ENCODE peak calls at places on chromosomes 11 and 22, in five cellular contexts. P is brain microvascular endothelial cell; F is body of pancreas; R is cardiac muscle cell; S is CD8-positive, alpha-beta T cell. W is an unnamed sample.

GRCh38 chr11:99822846-99823565 is 802.3 kb downstream of the CNTN5 start:
- DNase-seq in P (peak), F (no peak), R (no peak), S (no peak), W (no peak)

GRCh38 chr11:108253176-108253575 is 30.3 kb downstream of the ATM start:
- DNase-seq in P (peak), F (no peak), R (no peak), S (no peak), W (no peak)

GRCh38 chr22:39312410-39312809 is 7.0 kb downstream of the RPL3 start:
- DNase-seq in P (no peak), F (no peak), R (no peak), S (no peak), W (no peak)

GRCh38 chr11:12489246-12489772 is 111.9 kb downstream of the PARVA start:
- DNase-seq in P (no peak), F (no peak), R (no peak), S (no peak), W (no peak)

GRCh38 chr11:135036488-135037297 is 624.7 kb upstream of the B3GAT1 start:
- DNase-seq in P (no peak), F (no peak), R (no peak), S (no peak), W (no peak)

GRCh38 chr11:9600651-9601040 is 27.2 kb downstream of the WEE1 start:
- DNase-seq in P (no peak), F (no peak), R (no peak), S (no peak), W (peak)

GRCh38 chr22:19891350-19892248 is 36.9 kb upstream of the GNB1L start:
- DNase-seq in P (peak), F (no peak), R (no peak), S (peak), W (peak)

GRCh38 chr11:94219771-94220170 is 84.6 kb upstream of the IZUMO1R start:
- DNase-seq in P (no peak), F (no peak), R (no peak), S (no peak), W (no peak)

GRCh38 chr11:110991621-110992355 is 253.7 kb upstream of the POU2AF2 start:
- DNase-seq in P (no peak), F (no peak), R (no peak), S (no peak), W (no peak)

DNA sequence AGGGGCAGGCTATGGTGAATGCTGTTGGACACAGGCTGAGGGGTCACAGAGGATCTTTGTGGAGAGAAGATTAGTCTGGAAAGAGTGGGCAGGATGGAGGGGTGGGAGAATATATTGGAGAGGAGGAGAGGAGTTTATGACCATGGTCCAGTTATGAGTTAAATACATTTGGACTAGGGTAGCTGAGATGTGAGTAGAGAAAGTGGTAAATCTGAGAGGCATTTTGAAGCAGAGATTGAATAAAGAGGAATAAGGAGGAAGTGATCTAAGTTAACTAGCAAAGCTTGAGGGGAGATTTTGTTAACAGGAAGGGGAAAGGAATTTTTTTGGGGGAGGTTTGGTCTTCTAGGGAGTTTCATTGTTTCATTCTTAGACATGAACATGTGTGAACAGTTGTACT is 43.2 kb upstream of the EED start:
- DNase-seq in P (no peak), F (no peak), R (no peak), S (no peak), W (peak)
- H3K4me3 ChIP-seq in P (no peak), F (no peak), R (no peak), S (no peak), W (no peak)

DNA sequence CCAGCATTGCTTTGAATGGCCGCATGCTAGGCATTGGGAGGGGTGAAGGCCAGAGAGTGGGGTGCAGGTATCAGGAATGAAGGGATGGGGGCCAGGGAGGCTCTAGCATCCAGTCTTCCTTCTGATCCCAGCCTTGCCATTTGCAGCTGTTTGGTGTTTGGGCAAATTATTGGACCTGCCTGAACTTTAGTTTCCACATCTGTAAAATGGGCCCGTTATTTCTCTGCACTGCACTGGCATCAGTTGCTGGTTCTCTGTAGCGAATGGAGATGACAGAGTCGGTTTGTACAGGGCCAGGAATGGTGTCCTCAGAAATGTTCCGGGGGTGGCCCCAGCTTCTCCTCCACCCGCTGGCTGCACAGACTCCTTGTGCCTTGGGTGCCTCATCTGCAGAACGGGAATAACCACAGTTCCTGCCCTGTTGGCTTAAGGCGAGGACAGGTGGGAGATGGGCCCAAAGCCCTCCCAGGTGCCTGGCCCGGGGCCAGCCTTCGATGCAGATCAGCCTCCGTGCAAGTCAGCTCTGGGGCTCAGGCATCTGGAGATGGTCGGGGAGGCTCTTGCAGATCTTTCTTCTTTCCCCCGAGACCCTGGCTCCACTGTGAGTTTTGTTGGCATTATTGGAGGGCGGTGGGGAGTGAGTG is 51.4 kb upstream of the SMIM38 start:
- DNase-seq in P (no peak), F (no peak), R (no peak), S (no peak), W (no peak)
- TF ChIP-seq CTCF in P (no peak), F (no peak), R (no peak), S (no peak), W (no peak)

DNA sequence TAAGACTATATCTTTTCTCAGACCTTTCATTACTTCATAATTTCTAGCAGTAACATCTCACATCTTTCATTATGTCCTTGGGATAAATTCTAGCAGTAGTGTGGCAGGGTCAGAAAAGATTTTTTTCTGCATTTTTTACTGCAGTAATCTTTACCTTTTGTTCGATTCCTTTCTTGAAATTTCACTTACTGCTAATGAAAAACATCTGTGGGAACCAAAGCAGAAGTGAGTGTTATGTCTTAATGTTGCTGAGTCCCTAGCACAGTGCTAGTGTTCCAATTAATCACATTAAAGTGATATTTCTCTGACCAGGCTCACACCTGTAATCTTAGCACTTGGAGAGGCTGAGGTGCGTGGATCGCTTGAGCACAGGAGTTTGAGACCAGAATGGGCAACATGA is 123.6 kb downstream of the EHF start:
- DNase-seq in P (no peak), F (no peak), R (no peak), S (no peak), W (no peak)
- H3K4me3 ChIP-seq in P (no peak), F (no peak), R (no peak), S (no peak), W (no peak)

GRCh38 chr11:112000703-112001102 is 24.5 kb upstream of the DLAT start:
- DNase-seq in P (no peak), F (no peak), R (no peak), S (no peak), W (no peak)

GRCh38 chr11:112005422-112006094 is 19.6 kb upstream of the DLAT start:
- DNase-seq in P (no peak), F (no peak), R (no peak), S (no peak), W (no peak)

GRCh38 chr11:112002491-112003216 is 22.6 kb upstream of the DLAT start:
- DNase-seq in P (no peak), F (no peak), R (peak), S (no peak), W (no peak)

GRCh38 chr11:111999111-111999510 is 26.1 kb upstream of the DLAT start:
- DNase-seq in P (no peak), F (no peak), R (no peak), S (no peak), W (no peak)

GRCh38 chr11:112004389-112004788 is 20.8 kb upstream of the DLAT start:
- DNase-seq in P (peak), F (no peak), R (no peak), S (no peak), W (peak)
- TF ChIP-seq CTCF in P (peak), F (no peak), R (peak), S (peak), W (peak)

DNA sequence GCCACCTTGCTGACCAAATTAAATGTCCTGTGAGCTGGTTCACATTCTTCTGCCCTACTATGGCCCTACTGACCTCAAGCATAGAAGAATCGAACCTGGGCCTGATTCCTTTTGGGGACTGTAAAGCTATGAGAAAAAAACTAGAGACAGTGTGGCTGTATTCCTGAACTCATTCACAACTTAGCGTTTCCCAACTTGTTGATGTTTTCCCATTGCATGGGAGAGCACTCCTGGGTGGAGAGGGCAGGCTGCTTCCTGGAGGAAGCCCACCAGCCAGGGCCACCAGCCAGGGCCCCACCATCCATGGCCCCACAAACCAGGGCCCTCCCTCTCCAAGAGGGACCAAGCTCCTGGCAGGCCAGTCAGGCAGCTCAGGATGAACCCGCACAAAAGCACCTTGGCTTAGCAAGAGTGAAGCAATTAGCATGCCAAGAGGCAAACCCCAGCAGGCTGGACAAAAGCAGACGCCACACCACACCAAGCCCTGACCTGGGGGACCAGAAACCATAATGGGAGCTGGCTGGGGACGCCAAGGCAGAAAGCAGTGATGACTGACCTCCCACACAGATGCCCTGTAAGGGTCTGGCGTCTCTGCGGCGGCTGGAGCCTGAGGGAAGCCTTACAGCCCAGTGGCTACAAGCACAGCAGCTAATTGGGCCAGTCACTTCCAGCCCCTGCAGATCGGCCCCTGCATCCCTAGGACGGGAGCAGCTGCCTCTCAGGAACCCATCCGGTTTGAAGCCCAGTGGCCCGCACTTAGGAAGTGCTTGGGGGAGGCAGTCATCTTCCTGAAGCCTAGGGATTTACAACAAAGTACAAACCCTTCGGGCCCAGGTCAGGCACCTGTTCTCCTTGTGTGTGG is 2.1 kb downstream of the CERK start:
- DNase-seq in P (no peak), F (no peak), R (no peak), S (no peak), W (peak)
- H3K4me3 ChIP-seq in P (no peak), F (no peak), R (peak), S (peak), W (peak)

DNA sequence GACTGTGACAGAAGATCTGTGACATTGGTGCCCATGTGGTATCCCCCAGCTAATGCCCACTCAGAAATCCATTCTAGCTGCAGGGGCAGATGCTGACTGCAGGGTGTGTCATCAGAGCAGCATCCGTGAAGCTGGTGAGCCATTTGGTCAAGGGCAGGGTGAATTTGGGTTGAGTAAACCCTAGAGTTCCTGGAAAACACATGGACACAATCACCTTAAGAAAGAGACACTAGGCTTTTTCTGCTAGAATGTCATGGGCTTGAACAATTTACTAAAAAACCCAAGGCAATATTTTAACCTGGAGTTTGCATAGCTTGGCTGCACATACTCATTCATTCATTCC is 100.0 kb downstream of the ADAMTS15 start:
- DNase-seq in P (no peak), F (no peak), R (no peak), S (no peak), W (no peak)
- TF ChIP-seq CTCF in P (no peak), F (no peak), R (no peak), S (no peak), W (no peak)

DNA sequence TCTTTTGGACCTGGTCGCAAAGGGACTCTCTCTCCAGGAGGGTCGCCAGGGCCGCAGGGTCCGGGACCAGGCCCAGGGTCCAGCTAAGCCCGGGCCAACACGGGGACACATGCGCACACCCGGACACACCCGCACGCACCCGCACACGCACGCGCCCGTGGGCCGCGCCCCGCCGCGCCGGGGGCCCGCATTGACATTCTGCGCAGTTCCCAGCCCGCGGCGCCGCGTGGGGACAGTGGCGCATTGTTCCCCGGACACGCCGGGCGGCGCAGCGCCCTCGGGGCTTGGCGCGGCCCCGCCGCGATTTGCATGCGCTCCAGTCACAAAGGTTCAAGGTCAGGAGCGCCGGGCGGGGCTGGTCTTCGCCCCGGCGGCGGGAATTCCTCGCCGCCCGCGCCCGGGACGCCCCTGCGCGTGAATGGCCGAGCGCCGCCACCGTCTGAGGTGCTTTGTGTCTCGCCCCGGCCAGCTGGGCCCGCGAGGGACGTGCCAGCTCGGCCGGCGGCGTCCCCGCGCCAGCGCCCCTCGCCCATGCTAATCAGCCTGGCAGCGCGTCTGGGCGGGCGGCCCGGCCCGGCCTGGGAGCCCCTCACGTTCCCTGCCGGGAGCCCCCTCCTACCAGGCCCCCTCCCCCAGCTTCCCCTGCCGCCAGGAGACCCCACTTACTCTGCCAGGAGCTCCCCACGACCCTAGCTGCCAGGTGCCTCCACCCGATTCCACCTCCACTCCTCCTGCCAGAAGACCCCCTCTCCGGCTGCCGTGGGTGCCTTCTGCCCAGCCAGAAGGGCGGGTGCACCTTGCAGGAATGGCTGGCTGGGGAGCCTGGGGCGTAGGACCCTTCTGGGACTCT is 50.5 kb upstream of the WNT7B start:
- DNase-seq in P (no peak), F (peak), R (peak), S (no peak), W (no peak)
- H3K4me3 ChIP-seq in P (peak), F (no peak), R (peak), S (no peak), W (no peak)

GRCh38 chr11:47269002-47269828 is 718 bp upstream of the MADD start:
- DNase-seq in P (peak), F (peak), R (peak), S (peak), W (peak)
- TF ChIP-seq CTCF in P (peak), F (peak), R (peak), S (peak), W (no peak)

GRCh38 chr11:76235233-76236091 is 29.2 kb upstream of the WNT11 start:
- DNase-seq in P (peak), F (peak), R (peak), S (peak), W (peak)

GRCh38 chr11:76238551-76238950 is 32.2 kb upstream of the WNT11 start:
- DNase-seq in P (no peak), F (no peak), R (no peak), S (no peak), W (no peak)

GRCh38 chr11:76236092-76237026 is 30.1 kb upstream of the WNT11 start:
- DNase-seq in P (peak), F (no peak), R (peak), S (peak), W (peak)

GRCh38 chr11:76237914-76238313 is 31.6 kb upstream of the WNT11 start:
- DNase-seq in P (no peak), F (no peak), R (no peak), S (no peak), W (peak)

DNA sequence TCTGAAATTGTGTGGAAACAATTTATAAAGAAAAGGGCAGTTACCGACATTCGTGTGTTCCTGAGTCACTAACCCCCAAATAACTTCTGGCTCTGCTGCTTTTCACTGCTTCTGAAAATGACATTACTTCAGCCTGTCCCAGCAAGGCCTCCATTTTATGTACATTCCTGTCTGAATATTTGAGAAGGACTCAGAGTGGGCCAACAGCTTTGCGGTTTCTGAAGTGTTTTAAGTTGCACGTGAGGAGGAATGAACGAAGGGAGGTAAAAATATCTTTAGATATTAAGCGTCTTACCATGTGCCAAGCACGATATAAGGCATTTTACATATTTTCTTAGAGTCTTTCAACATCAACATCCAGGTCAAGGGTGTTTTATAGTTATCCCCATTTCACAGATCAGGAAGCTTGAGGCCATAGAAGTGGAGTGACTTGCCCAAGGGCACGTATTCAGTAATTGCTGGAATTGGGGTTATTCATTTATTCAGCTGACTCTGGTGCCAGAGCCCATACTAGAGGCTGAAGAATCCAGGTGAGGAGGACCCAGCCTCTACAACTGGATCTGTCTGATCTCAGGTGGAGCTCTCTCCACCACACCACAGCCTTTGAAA is 30.8 kb upstream of the WNT11 start:
- DNase-seq in P (no peak), F (no peak), R (no peak), S (no peak), W (no peak)
- H3K4me3 ChIP-seq in P (no peak), F (no peak), R (no peak), S (no peak), W (no peak)

GRCh38 chr11:132943737-132944556 is 588.4 kb downstream of the OPCML start:
- DNase-seq in P (no peak), F (no peak), R (peak), S (no peak), W (no peak)
- TF ChIP-seq CTCF in P (peak), F (no peak), R (peak), S (no peak), W (no peak)

W was measured in GM12865.